ENCODE peak calls at places on chromosome 17, in seven cellular contexts. B is activated naive CD4-positive, alpha-beta T cell; K is GM19239; Z is HCT116; E is endodermal cell; T is CD8-positive, alpha-beta memory T cell; H is MCF 10A. O is an unnamed sample.

GRCh38 chr17:17982796-17983195 is 10.1 kb downstream of the DRC3 start:
- DNase-seq in B (no peak), K (no peak), Z (no peak), E (no peak), T (no peak), H (no peak), O (no peak)

GRCh38 chr17:34756670-34757021 is 177.3 kb downstream of the TMEM132E start:
- DNase-seq in B (no peak), K (no peak), Z (no peak), E (peak), T (no peak), H (no peak), O (no peak)

GRCh38 chr17:59848778-59849177 is 44.0 kb downstream of the TUBD1 start:
- DNase-seq in B (no peak), K (no peak), Z (no peak), E (no peak), T (no peak), H (peak), O (no peak)

GRCh38 chr17:44914148-44914547 is 1.2 kb downstream of the GFAP start:
- DNase-seq in B (no peak), K (no peak), Z (no peak), E (no peak), T (no peak), H (no peak), O (no peak)

GRCh38 chr17:17420561-17421269 is 56.1 kb upstream of the MED9 start:
- DNase-seq in B (no peak), K (no peak), Z (no peak), E (no peak), T (no peak), H (peak), O (no peak)

GRCh38 chr17:71428897-71429296 is 691.9 kb upstream of the SOX9 start:
- DNase-seq in B (no peak), K (no peak), Z (no peak), E (no peak), T (no peak), H (no peak), O (no peak)

GRCh38 chr17:78458739-78459335 is 80.4 kb downstream of the PGS1 start:
- DNase-seq in B (no peak), K (no peak), Z (no peak), E (no peak), T (no peak), H (no peak), O (no peak)

GRCh38 chr17:43790311-43790940 is 10.2 kb downstream of the CFAP97D1 start:
- DNase-seq in B (no peak), K (no peak), Z (no peak), E (peak), T (no peak), H (peak), O (no peak)

GRCh38 chr17:42180411-42180921 is 476 bp downstream of the KCNH4 start:
- DNase-seq in B (no peak), K (no peak), Z (no peak), E (peak), T (no peak), H (no peak), O (no peak)

GRCh38 chr17:652310-652709 is 62.3 kb downstream of the VPS53 start:
- DNase-seq in B (no peak), K (no peak), Z (no peak), E (no peak), T (no peak), H (no peak), O (no peak)

GRCh38 chr17:79633937-79634813 is 23.3 kb upstream of the RBFOX3 start:
- DNase-seq in B (no peak), K (no peak), Z (no peak), E (peak), T (no peak), H (no peak), O (no peak)

GRCh38 chr17:65022751-65023421 is 33.7 kb downstream of the GNA13 start:
- DNase-seq in B (no peak), K (peak), Z (peak), E (no peak), T (no peak), H (peak), O (no peak)

GRCh38 chr17:9321862-9322261 is 253.8 kb downstream of the STX8 start:
- DNase-seq in B (no peak), K (no peak), Z (no peak), E (no peak), T (no peak), H (no peak), O (no peak)

GRCh38 chr17:71765437-71765836 is 355.4 kb upstream of the SOX9 start:
- DNase-seq in B (no peak), K (no peak), Z (no peak), E (no peak), T (no peak), H (no peak), O (no peak)

GRCh38 chr17:4204676-4205075 is 59.1 kb downstream of the ANKFY1 start:
- DNase-seq in B (no peak), K (no peak), Z (no peak), E (no peak), T (no peak), H (peak), O (no peak)

GRCh38 chr17:52207786-52208185 is 49.3 kb upstream of the CA10 start:
- DNase-seq in B (no peak), K (no peak), Z (no peak), E (no peak), T (no peak), H (no peak), O (no peak)

GRCh38 chr17:40372031-40372430 is 7.5 kb upstream of the GJD3 start:
- DNase-seq in B (no peak), K (no peak), Z (no peak), E (no peak), T (no peak), H (no peak), O (no peak)

O was measured in esophagus squamous epithelium.